ENCODE peak calls at places on chromosomes 1 and 21, in nine cellular contexts. One of them, this sample, is unnamed.

GRCh38 chr21:44571844-44572782 is 1.4 kb upstream of the KRTAP10-4 start:
- DNase-seq in GM20000: no peak
- DNase-seq in stimulated activated CD4-positive, alpha-beta T cell treated with anti-CD3 and anti-CD28 coated beads, Interleukin-12 subunit alpha, Interleukin-12 subunit beta, amount 100 ng/mL, for 4 hours: no peak
- DNase-seq in NCI-H1417: no peak
- DNase-seq in T1000: no peak
- DNase-seq in endothelial cell: no peak
- DNase-seq in HCT116: no peak
- DNase-seq in sigmoid colon: peak; percentile 57
- DNase-seq in T follicular helper cell: no peak
- DNase-seq in this sample: peak; percentile 62

GRCh38 chr21:42593007-42593814 is 60.2 kb upstream of the PDE9A start:
- DNase-seq in stimulated activated CD4-positive, alpha-beta T cell treated with anti-CD3 and anti-CD28 coated beads, Interleukin-12 subunit alpha, Interleukin-12 subunit beta, amount 100 ng/mL, for 4 hours: peak; percentile 66
- DNase-seq in sigmoid colon: peak; percentile 87
- DNase-seq in T1000: no peak
- DNase-seq in endothelial cell: peak; percentile 80
- DNase-seq in NCI-H1417: peak; percentile 62
- DNase-seq in HCT116: peak; percentile 42
- DNase-seq in T follicular helper cell: peak; percentile 45
- DNase-seq in GM20000: peak; percentile 91
- DNase-seq in this sample: no peak

GRCh38 chr1:211007830-211008229 is 126.1 kb downstream of the KCNH1 start:
- DNase-seq in NCI-H1417: no peak
- DNase-seq in GM20000: no peak
- DNase-seq in sigmoid colon: no peak
- DNase-seq in HCT116: no peak
- DNase-seq in endothelial cell: no peak
- DNase-seq in stimulated activated CD4-positive, alpha-beta T cell treated with anti-CD3 and anti-CD28 coated beads, Interleukin-12 subunit alpha, Interleukin-12 subunit beta, amount 100 ng/mL, for 4 hours: no peak
- DNase-seq in T1000: no peak
- DNase-seq in T follicular helper cell: no peak
- DNase-seq in this sample: no peak

GRCh38 chr21:36859744-36860501 is 106.5 kb downstream of the HLCS start:
- DNase-seq in T follicular helper cell: no peak
- DNase-seq in NCI-H1417: no peak
- DNase-seq in HCT116: no peak
- DNase-seq in T1000: peak; percentile 20
- DNase-seq in stimulated activated CD4-positive, alpha-beta T cell treated with anti-CD3 and anti-CD28 coated beads, Interleukin-12 subunit alpha, Interleukin-12 subunit beta, amount 100 ng/mL, for 4 hours: no peak
- DNase-seq in GM20000: peak; percentile 36
- DNase-seq in endothelial cell: no peak
- DNase-seq in sigmoid colon: peak; percentile 79
- DNase-seq in this sample: no peak

GRCh38 chr1:239976130-239976968 is 115.3 kb upstream of the FMN2 start:
- DNase-seq in GM20000: peak; percentile 49
- DNase-seq in sigmoid colon: no peak
- DNase-seq in T1000: no peak
- DNase-seq in endothelial cell: peak; percentile 58
- DNase-seq in HCT116: peak; percentile 22
- DNase-seq in NCI-H1417: peak; percentile 23
- DNase-seq in T follicular helper cell: peak; percentile 12
- DNase-seq in stimulated activated CD4-positive, alpha-beta T cell treated with anti-CD3 and anti-CD28 coated beads, Interleukin-12 subunit alpha, Interleukin-12 subunit beta, amount 100 ng/mL, for 4 hours: peak; percentile 38
- DNase-seq in this sample: peak; percentile 79

GRCh38 chr1:1345384-1345783 is 3.8 kb downstream of the DVL1 start:
- DNase-seq in T1000: no peak
- DNase-seq in endothelial cell: no peak
- DNase-seq in NCI-H1417: no peak
- DNase-seq in GM20000: no peak
- DNase-seq in HCT116: no peak
- DNase-seq in sigmoid colon: no peak
- DNase-seq in T follicular helper cell: no peak
- DNase-seq in stimulated activated CD4-positive, alpha-beta T cell treated with anti-CD3 and anti-CD28 coated beads, Interleukin-12 subunit alpha, Interleukin-12 subunit beta, amount 100 ng/mL, for 4 hours: no peak
- DNase-seq in this sample: no peak

GRCh38 chr1:154559496-154559950 is 1.1 kb upstream of the UBE2Q1 start:
- DNase-seq in endothelial cell: peak; percentile 90
- DNase-seq in GM20000: peak; percentile 83
- DNase-seq in sigmoid colon: peak; percentile 96
- DNase-seq in NCI-H1417: peak; percentile 97
- DNase-seq in T follicular helper cell: peak; percentile 75
- DNase-seq in stimulated activated CD4-positive, alpha-beta T cell treated with anti-CD3 and anti-CD28 coated beads, Interleukin-12 subunit alpha, Interleukin-12 subunit beta, amount 100 ng/mL, for 4 hours: peak; percentile 71
- DNase-seq in HCT116: peak; percentile 92
- DNase-seq in T1000: peak; percentile 72
- DNase-seq in this sample: peak; percentile 95

GRCh38 chr1:63322248-63322943 is at the start of gene FOXD3:
- DNase-seq in stimulated activated CD4-positive, alpha-beta T cell treated with anti-CD3 and anti-CD28 coated beads, Interleukin-12 subunit alpha, Interleukin-12 subunit beta, amount 100 ng/mL, for 4 hours: no peak
- DNase-seq in GM20000: peak; percentile 65
- DNase-seq in T follicular helper cell: no peak
- DNase-seq in endothelial cell: peak; percentile 55
- DNase-seq in sigmoid colon: peak; percentile 85
- DNase-seq in T1000: peak; percentile 66
- DNase-seq in NCI-H1417: peak; percentile 78
- DNase-seq in HCT116: peak; percentile 27
- DNase-seq in this sample: no peak

GRCh38 chr21:29074783-29075182 is 1.3 kb upstream of the CCT8 start:
- DNase-seq in T1000: no peak
- DNase-seq in NCI-H1417: no peak
- DNase-seq in endothelial cell: no peak
- DNase-seq in sigmoid colon: no peak
- DNase-seq in GM20000: no peak
- DNase-seq in stimulated activated CD4-positive, alpha-beta T cell treated with anti-CD3 and anti-CD28 coated beads, Interleukin-12 subunit alpha, Interleukin-12 subunit beta, amount 100 ng/mL, for 4 hours: no peak
- DNase-seq in HCT116: no peak
- DNase-seq in T follicular helper cell: no peak
- DNase-seq in this sample: no peak

GRCh38 chr1:87584603-87585002 is 255.9 kb downstream of the LMO4 start:
- DNase-seq in HCT116: no peak
- DNase-seq in NCI-H1417: no peak
- DNase-seq in stimulated activated CD4-positive, alpha-beta T cell treated with anti-CD3 and anti-CD28 coated beads, Interleukin-12 subunit alpha, Interleukin-12 subunit beta, amount 100 ng/mL, for 4 hours: no peak
- DNase-seq in T1000: no peak
- DNase-seq in GM20000: no peak
- DNase-seq in endothelial cell: no peak
- DNase-seq in sigmoid colon: no peak
- DNase-seq in T follicular helper cell: no peak
- DNase-seq in this sample: no peak

GRCh38 chr21:37914211-37914900 is 1.9 kb downstream of the KCNJ6 start:
- DNase-seq in HCT116: no peak
- DNase-seq in T1000: peak; percentile 11
- DNase-seq in endothelial cell: peak; percentile 74
- DNase-seq in stimulated activated CD4-positive, alpha-beta T cell treated with anti-CD3 and anti-CD28 coated beads, Interleukin-12 subunit alpha, Interleukin-12 subunit beta, amount 100 ng/mL, for 4 hours: peak; percentile 3
- DNase-seq in NCI-H1417: no peak
- DNase-seq in T follicular helper cell: no peak
- DNase-seq in sigmoid colon: no peak
- DNase-seq in GM20000: peak; percentile 52
- DNase-seq in this sample: no peak

GRCh38 chr1:94962745-94963265 is 35.9 kb upstream of the CNN3 start:
- DNase-seq in sigmoid colon: no peak
- DNase-seq in GM20000: peak; percentile 44
- DNase-seq in endothelial cell: no peak
- DNase-seq in HCT116: no peak
- DNase-seq in T1000: no peak
- DNase-seq in NCI-H1417: peak; percentile 49
- DNase-seq in T follicular helper cell: no peak
- DNase-seq in stimulated activated CD4-positive, alpha-beta T cell treated with anti-CD3 and anti-CD28 coated beads, Interleukin-12 subunit alpha, Interleukin-12 subunit beta, amount 100 ng/mL, for 4 hours: peak; percentile 3
- DNase-seq in this sample: no peak

GRCh38 chr21:26127918-26128317 is 42.7 kb downstream of the APP start:
- DNase-seq in GM20000: no peak
- DNase-seq in endothelial cell: no peak
- DNase-seq in T follicular helper cell: no peak
- DNase-seq in stimulated activated CD4-positive, alpha-beta T cell treated with anti-CD3 and anti-CD28 coated beads, Interleukin-12 subunit alpha, Interleukin-12 subunit beta, amount 100 ng/mL, for 4 hours: no peak
- DNase-seq in HCT116: no peak
- DNase-seq in sigmoid colon: no peak
- DNase-seq in T1000: no peak
- DNase-seq in NCI-H1417: no peak
- DNase-seq in this sample: no peak

GRCh38 chr1:13435456-13435855 is 25.2 kb downstream of the PRAMEF20 start:
- DNase-seq in stimulated activated CD4-positive, alpha-beta T cell treated with anti-CD3 and anti-CD28 coated beads, Interleukin-12 subunit alpha, Interleukin-12 subunit beta, amount 100 ng/mL, for 4 hours: no peak
- DNase-seq in T1000: no peak
- DNase-seq in T follicular helper cell: no peak
- DNase-seq in NCI-H1417: no peak
- DNase-seq in GM20000: no peak
- DNase-seq in endothelial cell: no peak
- DNase-seq in HCT116: no peak
- DNase-seq in sigmoid colon: no peak
- DNase-seq in this sample: no peak

GRCh38 chr1:33575324-33575879 is 103.0 kb downstream of the ZSCAN20 start:
- DNase-seq in NCI-H1417: no peak
- DNase-seq in stimulated activated CD4-positive, alpha-beta T cell treated with anti-CD3 and anti-CD28 coated beads, Interleukin-12 subunit alpha, Interleukin-12 subunit beta, amount 100 ng/mL, for 4 hours: no peak
- DNase-seq in HCT116: no peak
- DNase-seq in GM20000: no peak
- DNase-seq in T follicular helper cell: no peak
- DNase-seq in sigmoid colon: no peak
- DNase-seq in T1000: no peak
- DNase-seq in endothelial cell: no peak
- DNase-seq in this sample: no peak

GRCh38 chr1:101239095-101240040 is 2.5 kb downstream of the S1PR1 start:
- DNase-seq in HCT116: no peak
- DNase-seq in T1000: no peak
- DNase-seq in stimulated activated CD4-positive, alpha-beta T cell treated with anti-CD3 and anti-CD28 coated beads, Interleukin-12 subunit alpha, Interleukin-12 subunit beta, amount 100 ng/mL, for 4 hours: peak; percentile 44
- DNase-seq in GM20000: no peak
- DNase-seq in endothelial cell: no peak
- DNase-seq in T follicular helper cell: peak; percentile 37
- DNase-seq in sigmoid colon: peak; percentile 62
- DNase-seq in NCI-H1417: no peak
- DNase-seq in this sample: no peak

GRCh38 chr1:39110882-39111281 is 84.7 kb downstream of the NDUFS5 start:
- DNase-seq in T1000: no peak
- DNase-seq in GM20000: no peak
- DNase-seq in sigmoid colon: no peak
- DNase-seq in HCT116: no peak
- DNase-seq in T follicular helper cell: no peak
- DNase-seq in NCI-H1417: no peak
- DNase-seq in stimulated activated CD4-positive, alpha-beta T cell treated with anti-CD3 and anti-CD28 coated beads, Interleukin-12 subunit alpha, Interleukin-12 subunit beta, amount 100 ng/mL, for 4 hours: no peak
- DNase-seq in endothelial cell: no peak
- DNase-seq in this sample: no peak

GRCh38 chr1:68831281-68831680 is 334.4 kb upstream of the DEPDC1 start:
- DNase-seq in stimulated activated CD4-positive, alpha-beta T cell treated with anti-CD3 and anti-CD28 coated beads, Interleukin-12 subunit alpha, Interleukin-12 subunit beta, amount 100 ng/mL, for 4 hours: no peak
- DNase-seq in T follicular helper cell: no peak
- DNase-seq in NCI-H1417: no peak
- DNase-seq in HCT116: no peak
- DNase-seq in T1000: no peak
- DNase-seq in GM20000: no peak
- DNase-seq in sigmoid colon: no peak
- DNase-seq in endothelial cell: no peak
- DNase-seq in this sample: no peak

GRCh38 chr1:103467100-103467499 is 58.4 kb upstream of the RNPC3 start:
- DNase-seq in HCT116: no peak
- DNase-seq in sigmoid colon: no peak
- DNase-seq in T follicular helper cell: no peak
- DNase-seq in T1000: no peak
- DNase-seq in GM20000: no peak
- DNase-seq in stimulated activated CD4-positive, alpha-beta T cell treated with anti-CD3 and anti-CD28 coated beads, Interleukin-12 subunit alpha, Interleukin-12 subunit beta, amount 100 ng/mL, for 4 hours: no peak
- DNase-seq in NCI-H1417: no peak
- DNase-seq in endothelial cell: no peak
- DNase-seq in this sample: no peak

GRCh38 chr1:162040657-162041056 is 17.0 kb upstream of the OLFML2B start:
- DNase-seq in stimulated activated CD4-positive, alpha-beta T cell treated with anti-CD3 and anti-CD28 coated beads, Interleukin-12 subunit alpha, Interleukin-12 subunit beta, amount 100 ng/mL, for 4 hours: no peak
- DNase-seq in GM20000: no peak
- DNase-seq in T follicular helper cell: no peak
- DNase-seq in sigmoid colon: no peak
- DNase-seq in NCI-H1417: no peak
- DNase-seq in endothelial cell: no peak
- DNase-seq in T1000: no peak
- DNase-seq in HCT116: peak; percentile 34
- DNase-seq in this sample: no peak